ENCODE peak calls at places on chromosomes 5 and 9, in five cellular contexts. One of them, this sample, is unnamed.

GRCh38 chr9:116189683-116190082 is 36.1 kb downstream of the PAPPA start:
- ATAC-seq in activated T-cell treated with anti-CD3 and anti-CD28 coated beads, Interleukin-2, amount 50 U/mL, for 72 hours: no peak
- ATAC-seq in activated CD8-positive, alpha-beta memory T cell treated with anti-CD3 and anti-CD28 coated beads, Interleukin-2, amount 10 ng/mL, durations not matched to agents 7 days and 5 days: no peak
- ATAC-seq in heart right ventricle: no peak
- ATAC-seq in activated CD4-positive, alpha-beta T cell treated with anti-CD3 and anti-CD28 coated beads for 36 hours: no peak
- ATAC-seq in this sample: no peak

GRCh38 chr5:131413605-131414559 is 150.0 kb downstream of the CDC42SE2 start:
- ATAC-seq in activated T-cell treated with anti-CD3 and anti-CD28 coated beads, Interleukin-2, amount 50 U/mL, for 72 hours: peak
- ATAC-seq in activated CD8-positive, alpha-beta memory T cell treated with anti-CD3 and anti-CD28 coated beads, Interleukin-2, amount 10 ng/mL, durations not matched to agents 7 days and 5 days: peak
- ATAC-seq in heart right ventricle: no peak
- ATAC-seq in activated CD4-positive, alpha-beta T cell treated with anti-CD3 and anti-CD28 coated beads for 36 hours: peak
- ATAC-seq in this sample: peak

GRCh38 chr5:33788922-33789321 is 102.9 kb downstream of the ADAMTS12 start:
- ATAC-seq in activated T-cell treated with anti-CD3 and anti-CD28 coated beads, Interleukin-2, amount 50 U/mL, for 72 hours: no peak
- ATAC-seq in activated CD8-positive, alpha-beta memory T cell treated with anti-CD3 and anti-CD28 coated beads, Interleukin-2, amount 10 ng/mL, durations not matched to agents 7 days and 5 days: no peak
- ATAC-seq in heart right ventricle: peak
- ATAC-seq in activated CD4-positive, alpha-beta T cell treated with anti-CD3 and anti-CD28 coated beads for 36 hours: no peak
- ATAC-seq in this sample: no peak

GRCh38 chr9:94639996-94640376 is 668 bp upstream of the FBP1 start:
- ATAC-seq in activated T-cell treated with anti-CD3 and anti-CD28 coated beads, Interleukin-2, amount 50 U/mL, for 72 hours: no peak
- ATAC-seq in activated CD8-positive, alpha-beta memory T cell treated with anti-CD3 and anti-CD28 coated beads, Interleukin-2, amount 10 ng/mL, durations not matched to agents 7 days and 5 days: no peak
- ATAC-seq in heart right ventricle: no peak
- ATAC-seq in activated CD4-positive, alpha-beta T cell treated with anti-CD3 and anti-CD28 coated beads for 36 hours: no peak
- ATAC-seq in this sample: no peak

GRCh38 chr9:104872959-104873850 is 54.8 kb downstream of the ABCA1 start:
- ATAC-seq in activated T-cell treated with anti-CD3 and anti-CD28 coated beads, Interleukin-2, amount 50 U/mL, for 72 hours: peak
- ATAC-seq in activated CD8-positive, alpha-beta memory T cell treated with anti-CD3 and anti-CD28 coated beads, Interleukin-2, amount 10 ng/mL, durations not matched to agents 7 days and 5 days: no peak
- ATAC-seq in heart right ventricle: peak
- ATAC-seq in activated CD4-positive, alpha-beta T cell treated with anti-CD3 and anti-CD28 coated beads for 36 hours: peak
- ATAC-seq in this sample: peak

GRCh38 chr9:121764371-121764730 is 112.9 kb downstream of the DAB2IP start:
- ATAC-seq in activated T-cell treated with anti-CD3 and anti-CD28 coated beads, Interleukin-2, amount 50 U/mL, for 72 hours: no peak
- ATAC-seq in activated CD8-positive, alpha-beta memory T cell treated with anti-CD3 and anti-CD28 coated beads, Interleukin-2, amount 10 ng/mL, durations not matched to agents 7 days and 5 days: no peak
- ATAC-seq in heart right ventricle: no peak
- ATAC-seq in activated CD4-positive, alpha-beta T cell treated with anti-CD3 and anti-CD28 coated beads for 36 hours: no peak
- ATAC-seq in this sample: no peak

GRCh38 chr9:136052433-136052880 is 42.6 kb downstream of the NACC2 start:
- ATAC-seq in activated T-cell treated with anti-CD3 and anti-CD28 coated beads, Interleukin-2, amount 50 U/mL, for 72 hours: no peak
- ATAC-seq in activated CD8-positive, alpha-beta memory T cell treated with anti-CD3 and anti-CD28 coated beads, Interleukin-2, amount 10 ng/mL, durations not matched to agents 7 days and 5 days: no peak
- ATAC-seq in heart right ventricle: peak
- ATAC-seq in activated CD4-positive, alpha-beta T cell treated with anti-CD3 and anti-CD28 coated beads for 36 hours: no peak
- ATAC-seq in this sample: no peak

GRCh38 chr9:93678199-93679019 is 102.0 kb downstream of the PHF2 start:
- ATAC-seq in activated T-cell treated with anti-CD3 and anti-CD28 coated beads, Interleukin-2, amount 50 U/mL, for 72 hours: no peak
- ATAC-seq in activated CD8-positive, alpha-beta memory T cell treated with anti-CD3 and anti-CD28 coated beads, Interleukin-2, amount 10 ng/mL, durations not matched to agents 7 days and 5 days: no peak
- ATAC-seq in heart right ventricle: no peak
- ATAC-seq in activated CD4-positive, alpha-beta T cell treated with anti-CD3 and anti-CD28 coated beads for 36 hours: no peak
- ATAC-seq in this sample: no peak

GRCh38 chr5:158384535-158385421 is 525.8 kb upstream of the CLINT1 start:
- ATAC-seq in activated T-cell treated with anti-CD3 and anti-CD28 coated beads, Interleukin-2, amount 50 U/mL, for 72 hours: peak
- ATAC-seq in activated CD8-positive, alpha-beta memory T cell treated with anti-CD3 and anti-CD28 coated beads, Interleukin-2, amount 10 ng/mL, durations not matched to agents 7 days and 5 days: no peak
- ATAC-seq in heart right ventricle: peak
- ATAC-seq in activated CD4-positive, alpha-beta T cell treated with anti-CD3 and anti-CD28 coated beads for 36 hours: peak
- ATAC-seq in this sample: peak

GRCh38 chr5:134396274-134396673 is 15.4 kb downstream of the CDKN2AIPNL start:
- ATAC-seq in activated T-cell treated with anti-CD3 and anti-CD28 coated beads, Interleukin-2, amount 50 U/mL, for 72 hours: no peak
- ATAC-seq in activated CD8-positive, alpha-beta memory T cell treated with anti-CD3 and anti-CD28 coated beads, Interleukin-2, amount 10 ng/mL, durations not matched to agents 7 days and 5 days: no peak
- ATAC-seq in heart right ventricle: no peak
- ATAC-seq in activated CD4-positive, alpha-beta T cell treated with anti-CD3 and anti-CD28 coated beads for 36 hours: no peak
- ATAC-seq in this sample: no peak

GRCh38 chr9:137085918-137086530 is 761 bp upstream of the MAN1B1 start:
- ATAC-seq in activated T-cell treated with anti-CD3 and anti-CD28 coated beads, Interleukin-2, amount 50 U/mL, for 72 hours: peak
- ATAC-seq in activated CD8-positive, alpha-beta memory T cell treated with anti-CD3 and anti-CD28 coated beads, Interleukin-2, amount 10 ng/mL, durations not matched to agents 7 days and 5 days: peak
- ATAC-seq in heart right ventricle: peak
- ATAC-seq in activated CD4-positive, alpha-beta T cell treated with anti-CD3 and anti-CD28 coated beads for 36 hours: no peak
- ATAC-seq in this sample: peak

GRCh38 chr9:89926691-89927220 is 321.9 kb downstream of the GADD45G start:
- ATAC-seq in activated T-cell treated with anti-CD3 and anti-CD28 coated beads, Interleukin-2, amount 50 U/mL, for 72 hours: no peak
- ATAC-seq in activated CD8-positive, alpha-beta memory T cell treated with anti-CD3 and anti-CD28 coated beads, Interleukin-2, amount 10 ng/mL, durations not matched to agents 7 days and 5 days: no peak
- ATAC-seq in heart right ventricle: no peak
- ATAC-seq in activated CD4-positive, alpha-beta T cell treated with anti-CD3 and anti-CD28 coated beads for 36 hours: no peak
- ATAC-seq in this sample: no peak

GRCh38 chr9:16672501-16672900 is 198.0 kb downstream of the BNC2 start:
- ATAC-seq in activated T-cell treated with anti-CD3 and anti-CD28 coated beads, Interleukin-2, amount 50 U/mL, for 72 hours: no peak
- ATAC-seq in activated CD8-positive, alpha-beta memory T cell treated with anti-CD3 and anti-CD28 coated beads, Interleukin-2, amount 10 ng/mL, durations not matched to agents 7 days and 5 days: no peak
- ATAC-seq in heart right ventricle: no peak
- ATAC-seq in activated CD4-positive, alpha-beta T cell treated with anti-CD3 and anti-CD28 coated beads for 36 hours: no peak
- ATAC-seq in this sample: no peak

GRCh38 chr5:16007750-16008415 is 171.7 kb downstream of the MARCHF11 start:
- ATAC-seq in activated T-cell treated with anti-CD3 and anti-CD28 coated beads, Interleukin-2, amount 50 U/mL, for 72 hours: no peak
- ATAC-seq in activated CD8-positive, alpha-beta memory T cell treated with anti-CD3 and anti-CD28 coated beads, Interleukin-2, amount 10 ng/mL, durations not matched to agents 7 days and 5 days: no peak
- ATAC-seq in heart right ventricle: peak
- ATAC-seq in activated CD4-positive, alpha-beta T cell treated with anti-CD3 and anti-CD28 coated beads for 36 hours: no peak
- ATAC-seq in this sample: no peak

GRCh38 chr5:154782326-154782725 is 27.1 kb downstream of the LARP1 start:
- ATAC-seq in activated T-cell treated with anti-CD3 and anti-CD28 coated beads, Interleukin-2, amount 50 U/mL, for 72 hours: peak
- ATAC-seq in activated CD8-positive, alpha-beta memory T cell treated with anti-CD3 and anti-CD28 coated beads, Interleukin-2, amount 10 ng/mL, durations not matched to agents 7 days and 5 days: no peak
- ATAC-seq in heart right ventricle: peak
- ATAC-seq in activated CD4-positive, alpha-beta T cell treated with anti-CD3 and anti-CD28 coated beads for 36 hours: no peak
- ATAC-seq in this sample: no peak

GRCh38 chr9:89460551-89460950 is 37.4 kb downstream of the SEMA4D start:
- ATAC-seq in activated T-cell treated with anti-CD3 and anti-CD28 coated beads, Interleukin-2, amount 50 U/mL, for 72 hours: no peak
- ATAC-seq in activated CD8-positive, alpha-beta memory T cell treated with anti-CD3 and anti-CD28 coated beads, Interleukin-2, amount 10 ng/mL, durations not matched to agents 7 days and 5 days: no peak
- ATAC-seq in heart right ventricle: no peak
- ATAC-seq in activated CD4-positive, alpha-beta T cell treated with anti-CD3 and anti-CD28 coated beads for 36 hours: no peak
- ATAC-seq in this sample: no peak

GRCh38 chr5:35159370-35159742 is 70.9 kb downstream of the PRLR start:
- ATAC-seq in activated T-cell treated with anti-CD3 and anti-CD28 coated beads, Interleukin-2, amount 50 U/mL, for 72 hours: no peak
- ATAC-seq in activated CD8-positive, alpha-beta memory T cell treated with anti-CD3 and anti-CD28 coated beads, Interleukin-2, amount 10 ng/mL, durations not matched to agents 7 days and 5 days: no peak
- ATAC-seq in heart right ventricle: no peak
- ATAC-seq in activated CD4-positive, alpha-beta T cell treated with anti-CD3 and anti-CD28 coated beads for 36 hours: no peak
- ATAC-seq in this sample: no peak

GRCh38 chr5:150993836-150994412 is 26.5 kb upstream of the GPX3 start:
- ATAC-seq in activated T-cell treated with anti-CD3 and anti-CD28 coated beads, Interleukin-2, amount 50 U/mL, for 72 hours: no peak
- ATAC-seq in activated CD8-positive, alpha-beta memory T cell treated with anti-CD3 and anti-CD28 coated beads, Interleukin-2, amount 10 ng/mL, durations not matched to agents 7 days and 5 days: no peak
- ATAC-seq in heart right ventricle: no peak
- ATAC-seq in activated CD4-positive, alpha-beta T cell treated with anti-CD3 and anti-CD28 coated beads for 36 hours: no peak
- ATAC-seq in this sample: no peak

GRCh38 chr9:8733096-8733954 is 933.7 kb upstream of the DMAC1 start:
- ATAC-seq in activated T-cell treated with anti-CD3 and anti-CD28 coated beads, Interleukin-2, amount 50 U/mL, for 72 hours: no peak
- ATAC-seq in activated CD8-positive, alpha-beta memory T cell treated with anti-CD3 and anti-CD28 coated beads, Interleukin-2, amount 10 ng/mL, durations not matched to agents 7 days and 5 days: no peak
- ATAC-seq in heart right ventricle: peak
- ATAC-seq in activated CD4-positive, alpha-beta T cell treated with anti-CD3 and anti-CD28 coated beads for 36 hours: no peak
- ATAC-seq in this sample: no peak

GRCh38 chr9:98647236-98647635 is 61.5 kb downstream of the GABBR2 start:
- ATAC-seq in activated T-cell treated with anti-CD3 and anti-CD28 coated beads, Interleukin-2, amount 50 U/mL, for 72 hours: no peak
- ATAC-seq in activated CD8-positive, alpha-beta memory T cell treated with anti-CD3 and anti-CD28 coated beads, Interleukin-2, amount 10 ng/mL, durations not matched to agents 7 days and 5 days: no peak
- ATAC-seq in heart right ventricle: no peak
- ATAC-seq in activated CD4-positive, alpha-beta T cell treated with anti-CD3 and anti-CD28 coated beads for 36 hours: no peak
- ATAC-seq in this sample: no peak

GRCh38 chr9:93127395-93127911 is 6.6 kb downstream of the NINJ1 start:
- ATAC-seq in activated T-cell treated with anti-CD3 and anti-CD28 coated beads, Interleukin-2, amount 50 U/mL, for 72 hours: no peak
- ATAC-seq in activated CD8-positive, alpha-beta memory T cell treated with anti-CD3 and anti-CD28 coated beads, Interleukin-2, amount 10 ng/mL, durations not matched to agents 7 days and 5 days: no peak
- ATAC-seq in heart right ventricle: peak
- ATAC-seq in activated CD4-positive, alpha-beta T cell treated with anti-CD3 and anti-CD28 coated beads for 36 hours: no peak
- ATAC-seq in this sample: no peak

GRCh38 chr5:118616281-118616680 is 372.1 kb downstream of the DTWD2 start:
- ATAC-seq in activated T-cell treated with anti-CD3 and anti-CD28 coated beads, Interleukin-2, amount 50 U/mL, for 72 hours: no peak
- ATAC-seq in activated CD8-positive, alpha-beta memory T cell treated with anti-CD3 and anti-CD28 coated beads, Interleukin-2, amount 10 ng/mL, durations not matched to agents 7 days and 5 days: no peak
- ATAC-seq in heart right ventricle: no peak
- ATAC-seq in activated CD4-positive, alpha-beta T cell treated with anti-CD3 and anti-CD28 coated beads for 36 hours: no peak
- ATAC-seq in this sample: no peak

GRCh38 chr9:72828281-72828731 is 124.5 kb downstream of the ALDH1A1 start:
- ATAC-seq in activated T-cell treated with anti-CD3 and anti-CD28 coated beads, Interleukin-2, amount 50 U/mL, for 72 hours: no peak
- ATAC-seq in activated CD8-positive, alpha-beta memory T cell treated with anti-CD3 and anti-CD28 coated beads, Interleukin-2, amount 10 ng/mL, durations not matched to agents 7 days and 5 days: no peak
- ATAC-seq in heart right ventricle: no peak
- ATAC-seq in activated CD4-positive, alpha-beta T cell treated with anti-CD3 and anti-CD28 coated beads for 36 hours: no peak
- ATAC-seq in this sample: peak

GRCh38 chr5:129111351-129111750 is 16.8 kb downstream of the ISOC1 start:
- ATAC-seq in activated T-cell treated with anti-CD3 and anti-CD28 coated beads, Interleukin-2, amount 50 U/mL, for 72 hours: no peak
- ATAC-seq in activated CD8-positive, alpha-beta memory T cell treated with anti-CD3 and anti-CD28 coated beads, Interleukin-2, amount 10 ng/mL, durations not matched to agents 7 days and 5 days: no peak
- ATAC-seq in heart right ventricle: no peak
- ATAC-seq in activated CD4-positive, alpha-beta T cell treated with anti-CD3 and anti-CD28 coated beads for 36 hours: no peak
- ATAC-seq in this sample: no peak

GRCh38 chr9:36080519-36080918 is 43.8 kb downstream of the RECK start:
- ATAC-seq in activated T-cell treated with anti-CD3 and anti-CD28 coated beads, Interleukin-2, amount 50 U/mL, for 72 hours: no peak
- ATAC-seq in activated CD8-positive, alpha-beta memory T cell treated with anti-CD3 and anti-CD28 coated beads, Interleukin-2, amount 10 ng/mL, durations not matched to agents 7 days and 5 days: no peak
- ATAC-seq in heart right ventricle: no peak
- ATAC-seq in activated CD4-positive, alpha-beta T cell treated with anti-CD3 and anti-CD28 coated beads for 36 hours: no peak
- ATAC-seq in this sample: no peak

GRCh38 chr5:35618297-35618636 is 604 bp downstream of the SPEF2 start:
- ATAC-seq in activated T-cell treated with anti-CD3 and anti-CD28 coated beads, Interleukin-2, amount 50 U/mL, for 72 hours: no peak
- ATAC-seq in activated CD8-positive, alpha-beta memory T cell treated with anti-CD3 and anti-CD28 coated beads, Interleukin-2, amount 10 ng/mL, durations not matched to agents 7 days and 5 days: no peak
- ATAC-seq in heart right ventricle: peak
- ATAC-seq in activated CD4-positive, alpha-beta T cell treated with anti-CD3 and anti-CD28 coated beads for 36 hours: no peak
- ATAC-seq in this sample: no peak

GRCh38 chr5:102682102-102682647 is 72.9 kb upstream of the PAM start:
- ATAC-seq in activated T-cell treated with anti-CD3 and anti-CD28 coated beads, Interleukin-2, amount 50 U/mL, for 72 hours: no peak
- ATAC-seq in activated CD8-positive, alpha-beta memory T cell treated with anti-CD3 and anti-CD28 coated beads, Interleukin-2, amount 10 ng/mL, durations not matched to agents 7 days and 5 days: no peak
- ATAC-seq in heart right ventricle: no peak
- ATAC-seq in activated CD4-positive, alpha-beta T cell treated with anti-CD3 and anti-CD28 coated beads for 36 hours: no peak
- ATAC-seq in this sample: no peak

GRCh38 chr5:173868096-173868879 is 19.9 kb upstream of the CPEB4 start:
- ATAC-seq in activated T-cell treated with anti-CD3 and anti-CD28 coated beads, Interleukin-2, amount 50 U/mL, for 72 hours: no peak
- ATAC-seq in activated CD8-positive, alpha-beta memory T cell treated with anti-CD3 and anti-CD28 coated beads, Interleukin-2, amount 10 ng/mL, durations not matched to agents 7 days and 5 days: no peak
- ATAC-seq in heart right ventricle: no peak
- ATAC-seq in activated CD4-positive, alpha-beta T cell treated with anti-CD3 and anti-CD28 coated beads for 36 hours: no peak
- ATAC-seq in this sample: no peak

GRCh38 chr5:10460252-10460906 is 18.7 kb downstream of the ROPN1L start:
- ATAC-seq in activated T-cell treated with anti-CD3 and anti-CD28 coated beads, Interleukin-2, amount 50 U/mL, for 72 hours: no peak
- ATAC-seq in activated CD8-positive, alpha-beta memory T cell treated with anti-CD3 and anti-CD28 coated beads, Interleukin-2, amount 10 ng/mL, durations not matched to agents 7 days and 5 days: no peak
- ATAC-seq in heart right ventricle: peak
- ATAC-seq in activated CD4-positive, alpha-beta T cell treated with anti-CD3 and anti-CD28 coated beads for 36 hours: no peak
- ATAC-seq in this sample: no peak

GRCh38 chr5:65809817-65810531 is 88.0 kb downstream of the NLN start:
- ATAC-seq in activated T-cell treated with anti-CD3 and anti-CD28 coated beads, Interleukin-2, amount 50 U/mL, for 72 hours: no peak
- ATAC-seq in activated CD8-positive, alpha-beta memory T cell treated with anti-CD3 and anti-CD28 coated beads, Interleukin-2, amount 10 ng/mL, durations not matched to agents 7 days and 5 days: no peak
- ATAC-seq in heart right ventricle: peak
- ATAC-seq in activated CD4-positive, alpha-beta T cell treated with anti-CD3 and anti-CD28 coated beads for 36 hours: no peak
- ATAC-seq in this sample: no peak

GRCh38 chr5:27474054-27474323 is 435.6 kb upstream of the CDH9 start:
- ATAC-seq in activated T-cell treated with anti-CD3 and anti-CD28 coated beads, Interleukin-2, amount 50 U/mL, for 72 hours: no peak
- ATAC-seq in activated CD8-positive, alpha-beta memory T cell treated with anti-CD3 and anti-CD28 coated beads, Interleukin-2, amount 10 ng/mL, durations not matched to agents 7 days and 5 days: no peak
- ATAC-seq in heart right ventricle: no peak
- ATAC-seq in activated CD4-positive, alpha-beta T cell treated with anti-CD3 and anti-CD28 coated beads for 36 hours: no peak
- ATAC-seq in this sample: no peak

GRCh38 chr5:150122158-150122510 is 33.5 kb downstream of the PDGFRB start:
- ATAC-seq in activated T-cell treated with anti-CD3 and anti-CD28 coated beads, Interleukin-2, amount 50 U/mL, for 72 hours: peak
- ATAC-seq in activated CD8-positive, alpha-beta memory T cell treated with anti-CD3 and anti-CD28 coated beads, Interleukin-2, amount 10 ng/mL, durations not matched to agents 7 days and 5 days: peak
- ATAC-seq in heart right ventricle: no peak
- ATAC-seq in activated CD4-positive, alpha-beta T cell treated with anti-CD3 and anti-CD28 coated beads for 36 hours: peak
- ATAC-seq in this sample: peak

GRCh38 chr5:115317750-115318149 is 21.3 kb upstream of the CCDC112 start:
- ATAC-seq in activated T-cell treated with anti-CD3 and anti-CD28 coated beads, Interleukin-2, amount 50 U/mL, for 72 hours: no peak
- ATAC-seq in activated CD8-positive, alpha-beta memory T cell treated with anti-CD3 and anti-CD28 coated beads, Interleukin-2, amount 10 ng/mL, durations not matched to agents 7 days and 5 days: no peak
- ATAC-seq in heart right ventricle: no peak
- ATAC-seq in activated CD4-positive, alpha-beta T cell treated with anti-CD3 and anti-CD28 coated beads for 36 hours: no peak
- ATAC-seq in this sample: no peak

GRCh38 chr9:82332018-82332773 is 343.6 kb downstream of the SPATA31D1 start:
- ATAC-seq in activated T-cell treated with anti-CD3 and anti-CD28 coated beads, Interleukin-2, amount 50 U/mL, for 72 hours: no peak
- ATAC-seq in activated CD8-positive, alpha-beta memory T cell treated with anti-CD3 and anti-CD28 coated beads, Interleukin-2, amount 10 ng/mL, durations not matched to agents 7 days and 5 days: no peak
- ATAC-seq in heart right ventricle: no peak
- ATAC-seq in activated CD4-positive, alpha-beta T cell treated with anti-CD3 and anti-CD28 coated beads for 36 hours: no peak
- ATAC-seq in this sample: no peak

GRCh38 chr9:130421802-130422276 is 22.9 kb upstream of the ASS1 start:
- ATAC-seq in activated T-cell treated with anti-CD3 and anti-CD28 coated beads, Interleukin-2, amount 50 U/mL, for 72 hours: no peak
- ATAC-seq in activated CD8-positive, alpha-beta memory T cell treated with anti-CD3 and anti-CD28 coated beads, Interleukin-2, amount 10 ng/mL, durations not matched to agents 7 days and 5 days: no peak
- ATAC-seq in heart right ventricle: no peak
- ATAC-seq in activated CD4-positive, alpha-beta T cell treated with anti-CD3 and anti-CD28 coated beads for 36 hours: no peak
- ATAC-seq in this sample: no peak

GRCh38 chr5:5040712-5041111 is 99.4 kb upstream of the ADAMTS16 start:
- ATAC-seq in activated T-cell treated with anti-CD3 and anti-CD28 coated beads, Interleukin-2, amount 50 U/mL, for 72 hours: no peak
- ATAC-seq in activated CD8-positive, alpha-beta memory T cell treated with anti-CD3 and anti-CD28 coated beads, Interleukin-2, amount 10 ng/mL, durations not matched to agents 7 days and 5 days: no peak
- ATAC-seq in heart right ventricle: no peak
- ATAC-seq in activated CD4-positive, alpha-beta T cell treated with anti-CD3 and anti-CD28 coated beads for 36 hours: no peak
- ATAC-seq in this sample: no peak

GRCh38 chr9:89597711-89598707 is 6.8 kb upstream of the GADD45G start:
- ATAC-seq in activated T-cell treated with anti-CD3 and anti-CD28 coated beads, Interleukin-2, amount 50 U/mL, for 72 hours: peak
- ATAC-seq in activated CD8-positive, alpha-beta memory T cell treated with anti-CD3 and anti-CD28 coated beads, Interleukin-2, amount 10 ng/mL, durations not matched to agents 7 days and 5 days: peak
- ATAC-seq in heart right ventricle: peak
- ATAC-seq in activated CD4-positive, alpha-beta T cell treated with anti-CD3 and anti-CD28 coated beads for 36 hours: peak
- ATAC-seq in this sample: peak

GRCh38 chr5:65066385-65066784 is 297.7 kb downstream of the CWC27 start:
- ATAC-seq in activated T-cell treated with anti-CD3 and anti-CD28 coated beads, Interleukin-2, amount 50 U/mL, for 72 hours: no peak
- ATAC-seq in activated CD8-positive, alpha-beta memory T cell treated with anti-CD3 and anti-CD28 coated beads, Interleukin-2, amount 10 ng/mL, durations not matched to agents 7 days and 5 days: no peak
- ATAC-seq in heart right ventricle: no peak
- ATAC-seq in activated CD4-positive, alpha-beta T cell treated with anti-CD3 and anti-CD28 coated beads for 36 hours: no peak
- ATAC-seq in this sample: no peak

GRCh38 chr5:58680503-58680902 is 97.6 kb downstream of the RAB3C start:
- ATAC-seq in activated T-cell treated with anti-CD3 and anti-CD28 coated beads, Interleukin-2, amount 50 U/mL, for 72 hours: no peak
- ATAC-seq in activated CD8-positive, alpha-beta memory T cell treated with anti-CD3 and anti-CD28 coated beads, Interleukin-2, amount 10 ng/mL, durations not matched to agents 7 days and 5 days: no peak
- ATAC-seq in heart right ventricle: no peak
- ATAC-seq in activated CD4-positive, alpha-beta T cell treated with anti-CD3 and anti-CD28 coated beads for 36 hours: no peak
- ATAC-seq in this sample: no peak